ENCODE peak calls at places on chromosomes 2 and 18, in seven cellular contexts. S is GM12864; M is stimulated activated CD4-positive, alpha-beta T cell treated with anti-CD3 and anti-CD28 coated beads, Interleukin-4, amount 100 ng/mL, for 4 hours; Q is pons; X is Right ventricle myocardium superior; C is type B pancreatic cell; O is chondrocyte. J is an unnamed sample.

GRCh38 chr2:140154711-140155110 is 1374.5 kb upstream of the NXPH2 start:
- DNase-seq in Q (no peak), M (no peak), C (no peak), O (no peak), S (no peak), X (no peak), J (no peak)

GRCh38 chr18:8367217-8367988 is 241.8 kb upstream of the RAB12 start:
- DNase-seq in O (no peak), M (no peak), X (peak), Q (peak), S (no peak), C (no peak), J (peak)

GRCh38 chr2:40318931-40319330 is 133.0 kb downstream of the SLC8A1 start:
- DNase-seq in S (no peak), M (no peak), C (no peak), X (no peak), O (no peak), Q (no peak), J (no peak)

GRCh38 chr2:119407430-119408220 is 24.0 kb upstream of the TMEM37 start:
- DNase-seq in O (no peak), M (no peak), C (no peak), Q (peak), S (peak), X (no peak), J (no peak)

GRCh38 chr2:166333809-166334208 is 41.9 kb downstream of the SCN9A start:
- DNase-seq in Q (no peak), C (no peak), O (no peak), X (no peak), M (no peak), S (no peak), J (no peak)

GRCh38 chr2:157764386-157764785 is 111.7 kb downstream of the ACVR1 start:
- DNase-seq in Q (no peak), X (no peak), S (no peak), O (no peak), M (no peak), C (no peak), J (no peak)

GRCh38 chr2:163934134-163934533 is 198.3 kb upstream of the FIGN start:
- DNase-seq in O (no peak), S (no peak), X (no peak), Q (no peak), C (no peak), M (no peak), J (no peak)

GRCh38 chr2:105861198-105861597 is 116.5 kb downstream of the NCK2 start:
- DNase-seq in X (no peak), O (no peak), C (no peak), S (no peak), M (no peak), Q (no peak), J (no peak)

GRCh38 chr2:191151315-191151698 is 513 bp upstream of the STAT4 start:
- DNase-seq in S (no peak), M (no peak), Q (no peak), C (no peak), O (no peak), X (no peak), J (no peak)

GRCh38 chr2:241860184-241861078 is 1.7 kb upstream of the PDCD1 start:
- DNase-seq in C (no peak), M (no peak), Q (no peak), S (no peak), X (peak), O (peak), J (peak)

GRCh38 chr2:170974304-170974993 is 45.4 kb downstream of the GORASP2 start:
- DNase-seq in X (no peak), Q (no peak), S (no peak), M (no peak), O (no peak), C (no peak), J (no peak)

GRCh38 chr2:197306024-197306690 is 4.4 kb downstream of the ANKRD44 start:
- DNase-seq in M (no peak), Q (no peak), X (no peak), O (no peak), C (no peak), S (no peak), J (no peak)

GRCh38 chr2:12070581-12070980 is 324.1 kb downstream of the LPIN1 start:
- DNase-seq in Q (no peak), X (no peak), O (no peak), M (no peak), S (no peak), C (no peak), J (no peak)

GRCh38 chr2:105391058-105391627 is 7.7 kb downstream of the FHL2 start:
- DNase-seq in S (no peak), O (no peak), M (no peak), X (no peak), C (no peak), Q (no peak), J (no peak)

GRCh38 chr18:41972067-41973000 is 17.3 kb downstream of the PIK3C3 start:
- DNase-seq in M (no peak), C (no peak), O (no peak), Q (no peak), S (no peak), X (no peak), J (no peak)

GRCh38 chr2:96680561-96681141 is 38.1 kb downstream of the FER1L5 start:
- DNase-seq in Q (no peak), C (no peak), X (no peak), O (no peak), M (no peak), S (no peak), J (no peak)